ENCODE peak calls at places on chromosomes 3 and 15, in five cellular contexts. H is right atrium auricular region, T is IMR-90, J is osteoblast, O is kidney epithelial cell. S is an unnamed sample.

GRCh38 chr15:76311071-76311956 is at the start of gene ETFA:
- DNase-seq in J (peak), H (peak), O (peak), T (peak), S (peak)

GRCh38 chr3:33124638-33125037 is 10.8 kb downstream of the CRTAP start:
- DNase-seq in J (no peak), T (no peak), O (no peak), H (no peak), S (no peak)

GRCh38 chr3:172698650-172699049 is 12.2 kb downstream of the NCEH1 start:
- DNase-seq in T (no peak), O (no peak), J (no peak), H (no peak), S (no peak)

GRCh38 chr3:128556949-128557348 is 63.9 kb upstream of the GATA2 start:
- DNase-seq in T (no peak), O (no peak), H (no peak), J (peak), S (no peak)

GRCh38 chr3:197487911-197488391 is 67.8 kb downstream of the BDH1 start:
- DNase-seq in O (peak), T (peak), H (peak), J (peak), S (peak)

GRCh38 chr3:120559228-120560061 is 36.7 kb upstream of the NDUFB4 start:
- DNase-seq in H (no peak), O (peak), T (peak), J (peak), S (peak)

GRCh38 chr15:39427705-39428104 is 153.2 kb upstream of the THBS1 start:
- DNase-seq in O (no peak), H (peak), J (no peak), T (no peak), S (no peak)

GRCh38 chr15:81183403-81183760 is 13.3 kb upstream of the IL16 start:
- DNase-seq in H (no peak), O (no peak), T (no peak), J (no peak), S (no peak)

GRCh38 chr15:28060005-28060404 is 39.1 kb downstream of the OCA2 start:
- DNase-seq in J (no peak), T (no peak), O (no peak), H (no peak), S (no peak)

GRCh38 chr3:32421185-32421584 is 29.5 kb downstream of the CMTM7 start:
- DNase-seq in J (no peak), T (no peak), H (peak), O (no peak), S (no peak)

GRCh38 chr3:195065142-195065863 is 205.7 kb downstream of the XXYLT1 start:
- DNase-seq in H (no peak), T (no peak), O (no peak), J (peak), S (no peak)

GRCh38 chr15:67701669-67702068 is 123.6 kb upstream of the SKOR1 start:
- DNase-seq in H (no peak), T (peak), O (no peak), J (peak), S (no peak)

GRCh38 chr3:108085821-108086350 is 4.9 kb downstream of the CD47 start:
- DNase-seq in O (no peak), H (no peak), J (no peak), T (peak), S (no peak)

GRCh38 chr3:64224826-64225606 is at the start of gene PRICKLE2:
- DNase-seq in T (peak), H (peak), O (peak), J (peak), S (peak)
- TF ChIP-seq CTCF in T (peak), H (peak), O (peak), J (peak), S (no peak)

GRCh38 chr15:74529911-74530310 is 11.1 kb upstream of the ARID3B start:
- DNase-seq in H (no peak), T (peak), O (no peak), J (no peak), S (no peak)

GRCh38 chr15:74525328-74525727 is 15.7 kb upstream of the ARID3B start:
- DNase-seq in H (no peak), J (no peak), T (no peak), O (no peak), S (no peak)

GRCh38 chr15:74523982-74524381 is 17.0 kb upstream of the ARID3B start:
- DNase-seq in H (no peak), T (peak), J (no peak), O (no peak), S (no peak)

GRCh38 chr15:74528876-74529275 is 12.1 kb upstream of the ARID3B start:
- DNase-seq in H (no peak), J (no peak), O (no peak), T (no peak), S (no peak)

DNA sequence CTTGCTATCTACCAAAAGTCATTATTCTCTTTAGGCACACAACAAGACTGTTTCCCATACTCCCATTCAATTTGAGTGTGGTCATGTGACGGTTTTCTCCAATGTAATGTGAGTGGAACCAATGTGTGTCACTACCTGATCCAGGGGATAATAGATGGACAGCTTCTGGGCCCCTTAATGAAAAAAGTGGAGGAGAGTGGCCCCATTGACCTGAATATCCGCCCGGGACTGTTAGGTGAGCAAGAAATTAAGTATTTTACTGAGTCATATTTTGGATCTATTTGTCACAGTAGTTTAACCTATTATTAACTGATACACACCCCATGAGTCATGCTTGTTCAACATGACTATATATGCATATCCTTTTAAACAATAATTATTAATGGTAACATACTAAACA is 15.1 kb upstream of the ARID3B start:
- DNase-seq in H (no peak), T (peak), O (no peak), J (peak), S (no peak)
- H3K4me3 ChIP-seq in H (no peak), T (no peak), O (no peak), J (no peak), S (no peak)

DNA sequence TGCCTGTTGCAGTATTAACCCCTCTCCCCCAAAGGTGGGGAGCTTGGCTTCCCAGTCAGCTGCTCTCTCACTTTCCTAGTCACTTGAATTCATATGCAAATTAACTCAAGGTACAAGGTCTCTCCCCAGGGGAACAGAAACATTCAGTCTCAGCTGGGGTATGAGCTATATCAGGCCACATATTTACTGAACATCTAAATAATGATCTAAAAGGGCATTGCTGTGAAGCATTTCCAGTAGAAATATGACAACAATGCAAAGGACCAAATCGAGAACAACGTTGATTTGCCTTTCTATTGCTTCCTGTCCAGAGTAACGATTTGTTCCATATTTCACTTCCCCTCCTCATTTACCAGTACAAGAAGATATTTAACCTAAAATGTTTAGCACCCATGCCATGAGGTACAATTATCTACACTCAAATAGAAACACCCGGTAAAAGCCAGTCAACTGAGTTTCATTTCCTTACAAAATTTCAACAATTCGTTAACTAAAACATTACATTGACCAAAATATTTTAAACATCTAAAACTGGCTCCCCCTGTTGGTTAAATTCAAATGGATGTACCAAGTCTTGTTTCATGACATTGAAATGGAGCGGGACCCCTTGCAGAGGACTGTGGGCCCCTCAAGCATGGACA is 36.5 kb upstream of the KLHL6 start:
- DNase-seq in O (no peak), T (no peak), J (no peak), H (no peak), S (no peak)
- TF ChIP-seq CTCF in O (no peak), T (peak), J (peak), H (peak), S (peak)

GRCh38 chr15:85403745-85404144 is 23.3 kb downstream of the AKAP13 start:
- DNase-seq in J (no peak), T (peak), H (no peak), O (no peak), S (no peak)

GRCh38 chr15:85404156-85404921 is 23.9 kb downstream of the AKAP13 start:
- DNase-seq in O (no peak), T (no peak), J (no peak), H (no peak), S (no peak)

GRCh38 chr15:85404922-85405293 is 24.5 kb downstream of the AKAP13 start:
- DNase-seq in O (peak), T (peak), J (no peak), H (no peak), S (no peak)

GRCh38 chr15:85406916-85407315 is 26.5 kb downstream of the AKAP13 start:
- DNase-seq in O (no peak), T (peak), H (no peak), J (no peak), S (no peak)

DNA sequence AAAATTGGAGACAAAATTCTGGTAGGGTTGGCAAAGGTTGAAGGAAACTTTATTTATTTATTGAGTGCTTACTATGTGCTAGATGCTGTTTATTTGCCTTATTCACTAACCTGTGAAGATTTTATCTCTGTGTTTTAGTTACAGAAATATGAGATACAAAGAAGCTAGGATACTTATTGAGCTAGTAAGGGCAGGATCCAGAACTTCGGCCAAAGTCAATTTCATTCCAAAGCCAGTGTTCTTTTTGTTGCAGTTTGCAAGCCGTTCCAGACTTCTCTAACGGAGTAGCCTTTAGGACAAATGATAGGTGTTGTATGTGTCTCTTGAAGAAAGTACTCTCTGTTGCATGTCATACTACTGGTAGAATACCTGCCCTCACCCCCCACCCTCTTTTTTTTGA is 25.1 kb downstream of the AKAP13 start:
- DNase-seq in T (no peak), H (no peak), O (no peak), J (no peak), S (no peak)
- H3K4me3 ChIP-seq in T (no peak), H (no peak), O (no peak), J (no peak), S (no peak)

GRCh38 chr3:156533205-156533604 is 21.7 kb downstream of the SSR3 start:
- DNase-seq in H (no peak), T (peak), O (no peak), J (no peak), S (no peak)

GRCh38 chr3:156539802-156540201 is 15.1 kb downstream of the SSR3 start:
- DNase-seq in H (no peak), T (no peak), J (no peak), O (no peak), S (no peak)

GRCh38 chr3:156535798-156536197 is 19.1 kb downstream of the SSR3 start:
- DNase-seq in H (no peak), O (no peak), J (no peak), T (no peak), S (no peak)

GRCh38 chr3:156535162-156535627 is 19.7 kb downstream of the SSR3 start:
- DNase-seq in O (peak), J (peak), T (peak), H (peak), S (peak)

GRCh38 chr3:156536524-156537316 is 18.2 kb downstream of the SSR3 start:
- DNase-seq in T (peak), J (no peak), O (no peak), H (no peak), S (no peak)
- TF ChIP-seq CTCF in T (no peak), J (no peak), O (no peak), H (no peak), S (no peak)

GRCh38 chr3:183857863-183858262 is 26.8 kb downstream of the PARL start:
- DNase-seq in J (no peak), T (no peak), O (no peak), H (no peak), S (no peak)
- H3K4me3 ChIP-seq in J (no peak), T (no peak), O (no peak), H (no peak), S (no peak)